ENCODE peak calls at places on chromosomes 13 and 19, in seven cellular contexts. One of them, this sample, is unnamed.

GRCh38 chr13:91482427-91482826 is 84.0 kb downstream of the GPC5 start:
- DNase-seq in fibroblast of the conjunctiva: no peak
- DNase-seq in NB4: peak
- DNase-seq in left ventricle myocardium inferior: no peak
- DNase-seq in amygdala: no peak
- DNase-seq in astrocyte of the hippocampus: peak
- DNase-seq in Calu3: no peak
- DNase-seq in this sample: no peak

GRCh38 chr19:13244920-13245319 is 94.7 kb downstream of the IER2 start:
- DNase-seq in amygdala: no peak
- DNase-seq in astrocyte of the hippocampus: no peak
- DNase-seq in NB4: no peak
- DNase-seq in left ventricle myocardium inferior: no peak
- DNase-seq in fibroblast of the conjunctiva: no peak
- DNase-seq in Calu3: no peak
- DNase-seq in this sample: no peak

GRCh38 chr13:53104120-53104519 is 75.5 kb downstream of the OLFM4 start:
- DNase-seq in Calu3: no peak
- DNase-seq in NB4: no peak
- DNase-seq in amygdala: no peak
- DNase-seq in fibroblast of the conjunctiva: no peak
- DNase-seq in astrocyte of the hippocampus: no peak
- DNase-seq in left ventricle myocardium inferior: no peak
- DNase-seq in this sample: no peak

GRCh38 chr13:53121131-53121773 is 92.6 kb downstream of the OLFM4 start:
- DNase-seq in amygdala: no peak
- DNase-seq in NB4: no peak
- DNase-seq in fibroblast of the conjunctiva: no peak
- DNase-seq in left ventricle myocardium inferior: no peak
- DNase-seq in Calu3: no peak
- DNase-seq in astrocyte of the hippocampus: no peak
- DNase-seq in this sample: no peak

GRCh38 chr13:23778879-23779278 is 110.3 kb downstream of the MIPEP start:
- DNase-seq in left ventricle myocardium inferior: no peak
- DNase-seq in Calu3: no peak
- DNase-seq in NB4: no peak
- DNase-seq in astrocyte of the hippocampus: peak
- DNase-seq in fibroblast of the conjunctiva: peak
- DNase-seq in amygdala: no peak
- DNase-seq in this sample: no peak

GRCh38 chr19:11530432-11530831 is 1.5 kb upstream of the ECSIT start:
- DNase-seq in fibroblast of the conjunctiva: peak
- DNase-seq in amygdala: peak
- DNase-seq in astrocyte of the hippocampus: peak
- DNase-seq in left ventricle myocardium inferior: peak
- DNase-seq in Calu3: peak
- DNase-seq in NB4: peak
- DNase-seq in this sample: peak

GRCh38 chr13:102400619-102401125 is 1.2 kb downstream of the FGF14 start:
- DNase-seq in amygdala: peak
- DNase-seq in Calu3: no peak
- DNase-seq in NB4: no peak
- DNase-seq in left ventricle myocardium inferior: peak
- DNase-seq in fibroblast of the conjunctiva: no peak
- DNase-seq in astrocyte of the hippocampus: peak
- DNase-seq in this sample: no peak

GRCh38 chr19:4911786-4912672 is 2.7 kb downstream of the UHRF1 start:
- DNase-seq in amygdala: peak
- DNase-seq in fibroblast of the conjunctiva: peak
- DNase-seq in Calu3: peak
- DNase-seq in NB4: peak
- DNase-seq in left ventricle myocardium inferior: peak
- DNase-seq in astrocyte of the hippocampus: peak
- DNase-seq in this sample: peak

GRCh38 chr13:23630349-23631093 is 60.3 kb downstream of the TNFRSF19 start:
- DNase-seq in fibroblast of the conjunctiva: no peak
- DNase-seq in left ventricle myocardium inferior: no peak
- DNase-seq in amygdala: no peak
- DNase-seq in astrocyte of the hippocampus: no peak
- DNase-seq in Calu3: no peak
- DNase-seq in NB4: no peak
- DNase-seq in this sample: no peak

GRCh38 chr19:29971648-29972047 is 29.6 kb downstream of the URI1 start:
- DNase-seq in fibroblast of the conjunctiva: no peak
- DNase-seq in Calu3: no peak
- DNase-seq in amygdala: no peak
- DNase-seq in left ventricle myocardium inferior: no peak
- DNase-seq in NB4: no peak
- DNase-seq in astrocyte of the hippocampus: no peak
- DNase-seq in this sample: no peak

GRCh38 chr13:99969934-99970760 is 1.4 kb downstream of the ZIC5 start:
- DNase-seq in Calu3: peak
- DNase-seq in left ventricle myocardium inferior: no peak
- DNase-seq in amygdala: no peak
- DNase-seq in NB4: peak
- DNase-seq in fibroblast of the conjunctiva: no peak
- DNase-seq in astrocyte of the hippocampus: peak
- DNase-seq in this sample: no peak

GRCh38 chr19:41702208-41702651 is 6.2 kb upstream of the CEACAM5 start:
- DNase-seq in astrocyte of the hippocampus: peak
- DNase-seq in NB4: no peak
- DNase-seq in left ventricle myocardium inferior: no peak
- DNase-seq in fibroblast of the conjunctiva: no peak
- DNase-seq in amygdala: no peak
- DNase-seq in Calu3: no peak
- DNase-seq in this sample: no peak

GRCh38 chr19:53102701-53103140 is 501 bp downstream of the ZNF160 start:
- DNase-seq in amygdala: no peak
- DNase-seq in astrocyte of the hippocampus: peak
- DNase-seq in left ventricle myocardium inferior: peak
- DNase-seq in Calu3: peak
- DNase-seq in NB4: peak
- DNase-seq in fibroblast of the conjunctiva: no peak
- DNase-seq in this sample: no peak

GRCh38 chr13:21974741-21975140 is 303.9 kb downstream of the FGF9 start:
- DNase-seq in left ventricle myocardium inferior: no peak
- DNase-seq in Calu3: no peak
- DNase-seq in amygdala: no peak
- DNase-seq in astrocyte of the hippocampus: no peak
- DNase-seq in fibroblast of the conjunctiva: no peak
- DNase-seq in NB4: no peak
- DNase-seq in this sample: no peak

This sample was measured in NCI-H2081 treated with DMSO at 0.1 percent for 48 hours.